ENCODE peak calls at places on chromosome 16, in eight cellular contexts. One of them, this sample, is unnamed. For H3K27me3, the result is how much of the 10 kb centered on the place peaks cover.

GRCh38 chr16:56357765-56358322 is 67.5 kb downstream of the AMFR start:
- DNase-seq in psoas muscle: peak
- DNase-seq in SJSA1: peak
- DNase-seq in upper lobe of right lung: peak
- DNase-seq in MM.1S: no peak
- DNase-seq in Peyer's patch: peak
- DNase-seq in neural progenitor cell: peak
- DNase-seq in GM23338: peak
- DNase-seq in this sample: no peak

GRCh38 chr16:89020068-89020924 is 43.3 kb upstream of the CBFA2T3 start:
- DNase-seq in GM23338: no peak
- DNase-seq in SJSA1: no peak
- DNase-seq in neural progenitor cell: no peak
- DNase-seq in Peyer's patch: no peak
- DNase-seq in MM.1S: no peak
- DNase-seq in upper lobe of right lung: no peak
- DNase-seq in psoas muscle: no peak
- DNase-seq in this sample: no peak

GRCh38 chr16:56547120-56547948 is 17.5 kb upstream of the MT4 start:
- DNase-seq in MM.1S: peak
- DNase-seq in GM23338: peak
- DNase-seq in SJSA1: no peak
- DNase-seq in upper lobe of right lung: no peak
- DNase-seq in neural progenitor cell: peak
- DNase-seq in psoas muscle: no peak
- DNase-seq in Peyer's patch: no peak
- DNase-seq in this sample: peak

GRCh38 chr16:31114468-31114867 is 3.0 kb upstream of the KAT8 start:
- DNase-seq in neural progenitor cell: no peak
- DNase-seq in MM.1S: no peak
- DNase-seq in upper lobe of right lung: no peak
- DNase-seq in SJSA1: no peak
- DNase-seq in psoas muscle: no peak
- DNase-seq in Peyer's patch: no peak
- DNase-seq in GM23338: no peak
- DNase-seq in this sample: no peak

GRCh38 chr16:6884002-6884401 is 448.6 kb upstream of the RBFOX1 start:
- DNase-seq in psoas muscle: no peak
- DNase-seq in SJSA1: no peak
- DNase-seq in Peyer's patch: no peak
- DNase-seq in upper lobe of right lung: no peak
- DNase-seq in MM.1S: no peak
- DNase-seq in neural progenitor cell: peak
- DNase-seq in GM23338: no peak
- DNase-seq in this sample: peak

GRCh38 chr16:66107661-66108060 is 258.8 kb upstream of the CDH5 start:
- DNase-seq in SJSA1: no peak
- DNase-seq in neural progenitor cell: no peak
- DNase-seq in psoas muscle: no peak
- DNase-seq in MM.1S: no peak
- DNase-seq in Peyer's patch: no peak
- DNase-seq in GM23338: no peak
- DNase-seq in upper lobe of right lung: no peak
- DNase-seq in this sample: no peak

GRCh38 chr16:84879569-84880487 is 60.0 kb downstream of the CRISPLD2 start:
- DNase-seq in Peyer's patch: no peak
- DNase-seq in GM23338: no peak
- DNase-seq in MM.1S: no peak
- DNase-seq in SJSA1: no peak
- DNase-seq in psoas muscle: peak
- DNase-seq in neural progenitor cell: no peak
- DNase-seq in upper lobe of right lung: no peak
- DNase-seq in this sample: no peak

GRCh38 chr16:12097523-12098428 is 121.2 kb downstream of the SNX29 start:
- DNase-seq in neural progenitor cell: peak
- DNase-seq in upper lobe of right lung: peak
- DNase-seq in Peyer's patch: no peak
- DNase-seq in psoas muscle: no peak
- DNase-seq in MM.1S: no peak
- DNase-seq in SJSA1: peak
- DNase-seq in GM23338: no peak
- DNase-seq in this sample: no peak

GRCh38 chr16:25051446-25052160 is 36.4 kb upstream of the ARHGAP17 start:
- DNase-seq in neural progenitor cell: no peak
- DNase-seq in MM.1S: no peak
- DNase-seq in upper lobe of right lung: no peak
- DNase-seq in Peyer's patch: no peak
- DNase-seq in SJSA1: no peak
- DNase-seq in GM23338: no peak
- DNase-seq in psoas muscle: no peak
- DNase-seq in this sample: no peak

GRCh38 chr16:73058616-73059409 is 10.9 kb upstream of the ZFHX3 start:
- DNase-seq in GM23338: peak
- DNase-seq in SJSA1: no peak
- DNase-seq in neural progenitor cell: peak
- DNase-seq in Peyer's patch: peak
- DNase-seq in MM.1S: peak
- DNase-seq in upper lobe of right lung: peak
- DNase-seq in psoas muscle: peak
- DNase-seq in this sample: no peak

GRCh38 chr16:11034005-11034404 is 89.6 kb downstream of the CLEC16A start:
- DNase-seq in GM23338: no peak
- DNase-seq in Peyer's patch: no peak
- DNase-seq in SJSA1: no peak
- DNase-seq in MM.1S: no peak
- DNase-seq in psoas muscle: no peak
- DNase-seq in upper lobe of right lung: no peak
- DNase-seq in neural progenitor cell: no peak
- DNase-seq in this sample: no peak

GRCh38 chr16:30748634-30749445 is 615 bp downstream of the PHKG2 start:
- DNase-seq in GM23338: peak
- DNase-seq in upper lobe of right lung: peak
- DNase-seq in SJSA1: peak
- DNase-seq in neural progenitor cell: peak
- DNase-seq in psoas muscle: peak
- DNase-seq in MM.1S: peak
- DNase-seq in Peyer's patch: peak
- DNase-seq in this sample: no peak

GRCh38 chr16:10787304-10787703 is 31.3 kb downstream of the TVP23A start:
- DNase-seq in GM23338: no peak
- DNase-seq in MM.1S: no peak
- DNase-seq in neural progenitor cell: peak
- DNase-seq in SJSA1: no peak
- DNase-seq in upper lobe of right lung: no peak
- DNase-seq in Peyer's patch: no peak
- DNase-seq in psoas muscle: no peak
- DNase-seq in this sample: no peak

GRCh38 chr16:5020551-5020950 is 13.2 kb downstream of the NAGPA start:
- DNase-seq in Peyer's patch: no peak
- DNase-seq in psoas muscle: no peak
- DNase-seq in SJSA1: no peak
- DNase-seq in neural progenitor cell: no peak
- DNase-seq in GM23338: no peak
- DNase-seq in upper lobe of right lung: no peak
- DNase-seq in MM.1S: no peak
- DNase-seq in this sample: no peak

GRCh38 chr16:12060751-12061150 is 84.2 kb downstream of the SNX29 start:
- DNase-seq in psoas muscle: no peak
- DNase-seq in upper lobe of right lung: peak
- DNase-seq in GM23338: no peak
- DNase-seq in MM.1S: no peak
- DNase-seq in SJSA1: no peak
- DNase-seq in neural progenitor cell: no peak
- DNase-seq in Peyer's patch: no peak
- DNase-seq in this sample: peak

GRCh38 chr16:30930160-30930571 is 6.8 kb downstream of the FBXL19 start:
- DNase-seq in Peyer's patch: no peak
- DNase-seq in MM.1S: no peak
- DNase-seq in GM23338: no peak
- DNase-seq in psoas muscle: no peak
- DNase-seq in SJSA1: no peak
- DNase-seq in neural progenitor cell: no peak
- DNase-seq in upper lobe of right lung: no peak
- DNase-seq in this sample: no peak

GRCh38 chr16:83530293-83530692 is 277.5 kb upstream of the HSBP1 start:
- DNase-seq in psoas muscle: no peak
- DNase-seq in MM.1S: no peak
- DNase-seq in upper lobe of right lung: no peak
- DNase-seq in neural progenitor cell: no peak
- DNase-seq in SJSA1: no peak
- DNase-seq in Peyer's patch: no peak
- DNase-seq in GM23338: no peak
- DNase-seq in this sample: no peak

GRCh38 chr16:28104404-28104803 is 40.9 kb upstream of the GSG1L start:
- DNase-seq in neural progenitor cell: no peak
- DNase-seq in upper lobe of right lung: peak
- DNase-seq in SJSA1: no peak
- DNase-seq in MM.1S: no peak
- DNase-seq in Peyer's patch: no peak
- DNase-seq in GM23338: no peak
- DNase-seq in psoas muscle: no peak
- DNase-seq in this sample: no peak

GRCh38 chr16:75629132-75629531 is 6.1 kb upstream of the ADAT1 start:
- DNase-seq in SJSA1: no peak
- DNase-seq in GM23338: no peak
- DNase-seq in MM.1S: no peak
- DNase-seq in Peyer's patch: no peak
- DNase-seq in neural progenitor cell: no peak
- DNase-seq in psoas muscle: no peak
- DNase-seq in upper lobe of right lung: no peak
- DNase-seq in this sample: no peak

GRCh38 chr16:79608976-79609375 is 8.4 kb upstream of the MAF start:
- DNase-seq in psoas muscle: no peak
- DNase-seq in upper lobe of right lung: no peak
- DNase-seq in GM23338: no peak
- DNase-seq in neural progenitor cell: no peak
- DNase-seq in SJSA1: no peak
- DNase-seq in Peyer's patch: no peak
- DNase-seq in MM.1S: no peak
- DNase-seq in this sample: no peak

GRCh38 chr16:49919327-49919726 is 63.4 kb upstream of the ZNF423 start:
- DNase-seq in upper lobe of right lung: no peak
- DNase-seq in SJSA1: no peak
- DNase-seq in GM23338: no peak
- DNase-seq in neural progenitor cell: no peak
- DNase-seq in Peyer's patch: peak
- DNase-seq in psoas muscle: no peak
- DNase-seq in MM.1S: no peak
- DNase-seq in this sample: no peak

DNA sequence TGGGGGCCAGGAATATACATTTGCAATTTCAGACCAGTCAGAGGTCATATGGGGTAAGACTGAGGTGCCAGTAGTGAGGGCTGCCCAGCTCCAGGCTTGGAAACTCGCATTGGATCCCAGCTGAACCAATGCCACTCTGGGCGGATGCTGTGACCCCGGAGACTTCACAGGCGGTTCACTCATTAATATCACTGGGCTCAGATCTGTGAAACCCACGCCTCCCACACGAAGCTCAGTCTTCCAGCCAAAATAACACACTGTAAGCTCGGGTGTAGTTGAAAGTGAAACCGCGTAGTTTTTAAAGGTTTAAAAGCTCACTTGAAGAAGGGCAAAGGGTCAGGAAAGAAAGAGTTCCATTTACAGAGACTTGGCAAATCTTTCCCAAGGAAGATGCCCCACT is 254.8 kb downstream of the FOXL1 start:
- DNase-seq in upper lobe of right lung: no peak
- DNase-seq in SJSA1: no peak
- DNase-seq in Peyer's patch: no peak
- DNase-seq in MM.1S: peak
- DNase-seq in neural progenitor cell: no peak
- DNase-seq in GM23338: no peak
- DNase-seq in psoas muscle: no peak
- DNase-seq in this sample: no peak
- H3K4me3 ChIP-seq in upper lobe of right lung: no peak
- H3K4me3 ChIP-seq in SJSA1: no peak
- H3K4me3 ChIP-seq in Peyer's patch: no peak
- H3K4me3 ChIP-seq in MM.1S: no peak
- H3K4me3 ChIP-seq in neural progenitor cell: no peak
- H3K4me3 ChIP-seq in GM23338: no peak
- H3K4me3 ChIP-seq in psoas muscle: no peak
- H3K4me3 ChIP-seq in this sample: no peak

GRCh38 chr16:51357839-51358238 is 206.8 kb upstream of the SALL1 start:
- DNase-seq in GM23338: no peak
- DNase-seq in psoas muscle: no peak
- DNase-seq in Peyer's patch: no peak
- DNase-seq in upper lobe of right lung: no peak
- DNase-seq in neural progenitor cell: no peak
- DNase-seq in MM.1S: no peak
- DNase-seq in SJSA1: no peak
- DNase-seq in this sample: no peak
- H3K27me3 ChIP-seq in GM23338: under half
- H3K27me3 ChIP-seq in psoas muscle: under half
- H3K27me3 ChIP-seq in Peyer's patch: under half
- H3K27me3 ChIP-seq in upper lobe of right lung: under half
- H3K27me3 ChIP-seq in neural progenitor cell: under half
- H3K27me3 ChIP-seq in MM.1S: under half
- H3K27me3 ChIP-seq in SJSA1: under half
- H3K27me3 ChIP-seq in this sample: under half

DNA sequence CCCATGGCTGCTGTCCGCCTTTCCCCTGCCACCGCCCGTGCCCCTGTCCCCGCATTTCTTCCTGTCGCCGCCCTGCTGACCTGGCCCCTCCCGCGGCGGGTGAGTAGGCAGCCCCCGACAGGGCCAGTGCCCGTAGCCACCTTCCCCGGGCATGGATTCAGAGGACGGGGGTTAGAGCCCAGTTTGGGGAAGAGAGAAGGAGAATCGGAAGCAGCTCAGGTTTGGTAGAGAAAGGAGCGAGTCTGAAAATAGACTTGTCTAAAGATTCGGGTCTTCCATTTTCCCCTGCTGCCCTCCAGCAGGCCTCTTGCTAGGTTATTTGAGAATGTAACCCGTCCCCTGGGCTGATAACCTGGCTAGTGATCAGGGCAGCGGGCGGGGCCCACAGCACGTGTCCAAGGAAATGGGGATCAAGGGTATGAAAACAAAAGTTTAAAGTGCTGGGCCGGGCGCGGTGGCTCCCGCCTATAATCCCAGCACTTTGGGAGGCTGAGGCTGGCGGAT is 7.9 kb upstream of the CLDN9 start:
- DNase-seq in psoas muscle: no peak
- DNase-seq in SJSA1: no peak
- DNase-seq in MM.1S: no peak
- DNase-seq in upper lobe of right lung: peak
- DNase-seq in GM23338: peak
- DNase-seq in Peyer's patch: peak
- DNase-seq in neural progenitor cell: peak
- DNase-seq in this sample: no peak
- H3K4me3 ChIP-seq in psoas muscle: peak
- H3K4me3 ChIP-seq in SJSA1: no peak
- H3K4me3 ChIP-seq in MM.1S: peak
- H3K4me3 ChIP-seq in upper lobe of right lung: peak
- H3K4me3 ChIP-seq in GM23338: peak
- H3K4me3 ChIP-seq in Peyer's patch: peak
- H3K4me3 ChIP-seq in neural progenitor cell: peak
- H3K4me3 ChIP-seq in this sample: peak

DNA sequence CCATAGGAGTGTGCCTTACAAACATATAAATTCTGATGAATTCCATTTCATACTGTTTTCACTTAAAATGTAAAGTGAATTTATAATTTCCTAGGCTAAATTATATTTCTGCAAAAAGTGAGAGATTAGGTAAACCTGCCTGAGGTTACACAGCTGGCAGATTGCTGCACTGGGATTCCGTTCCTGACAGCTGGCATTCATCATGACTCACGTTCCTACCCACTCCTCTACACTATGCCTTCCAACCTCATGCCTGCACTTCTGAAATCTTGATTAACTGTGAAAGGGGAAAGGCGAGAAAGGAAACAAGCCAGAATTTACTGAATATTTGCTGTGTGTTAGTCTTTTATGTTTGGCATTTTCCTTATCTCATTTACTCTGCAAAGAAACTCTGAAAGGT is 73.3 kb upstream of the MON1B start:
- DNase-seq in MM.1S: no peak
- DNase-seq in neural progenitor cell: no peak
- DNase-seq in GM23338: no peak
- DNase-seq in psoas muscle: no peak
- DNase-seq in upper lobe of right lung: no peak
- DNase-seq in SJSA1: no peak
- DNase-seq in Peyer's patch: no peak
- DNase-seq in this sample: no peak
- H3K27me3 ChIP-seq in MM.1S: under half
- H3K27me3 ChIP-seq in neural progenitor cell: under half
- H3K27me3 ChIP-seq in GM23338: under half
- H3K27me3 ChIP-seq in psoas muscle: under half
- H3K27me3 ChIP-seq in upper lobe of right lung: under half
- H3K27me3 ChIP-seq in SJSA1: under half
- H3K27me3 ChIP-seq in Peyer's patch: under half
- H3K27me3 ChIP-seq in this sample: under half

This sample was measured in kidney epithelial cell.